ENCODE peak calls at places on chromosomes 11 and 22, in four cellular contexts. S, L, C and O are unnamed samples.

GRCh38 chr11:45193695-45194094 is 47.3 kb downstream of the PRDM11 start:
- DNase-seq in L (no peak), S (no peak), C (no peak), O (no peak)

GRCh38 chr11:45025716-45026492 is 75.2 kb upstream of the TP53I11 start:
- DNase-seq in L (peak; percentile 26), S (no peak), C (peak; percentile 7), O (peak; percentile 71)

GRCh38 chr11:8634498-8634897 is 40.5 kb upstream of the STK33 start:
- DNase-seq in S (no peak), L (no peak), C (no peak), O (no peak)

GRCh38 chr11:122319842-122320555 is 204.0 kb upstream of the BLID start:
- DNase-seq in C (no peak), L (no peak), S (no peak), O (no peak)

GRCh38 chr11:39236916-39237315 is 2222.5 kb downstream of the LRRC4C start:
- DNase-seq in L (no peak), C (no peak), S (no peak), O (no peak)

GRCh38 chr22:25417792-25418191 is 146.7 kb upstream of the GRK3 start:
- DNase-seq in L (no peak), C (no peak), S (no peak), O (no peak)

GRCh38 chr11:130522284-130522961 is 74.0 kb downstream of the ADAMTS15 start:
- DNase-seq in L (peak; percentile 92), S (peak; percentile 67), C (peak; percentile 78), O (peak; percentile 98)

GRCh38 chr11:16883179-16883578 is 131.0 kb downstream of the PLEKHA7 start:
- DNase-seq in L (no peak), S (no peak), C (peak; percentile 61), O (peak; percentile 94)

GRCh38 chr11:68935066-68935465 is 31.4 kb downstream of the IGHMBP2 start:
- DNase-seq in L (no peak), S (no peak), C (no peak), O (no peak)

GRCh38 chr11:122665882-122666281 is 10.4 kb downstream of the UBASH3B start:
- DNase-seq in L (no peak), C (peak; percentile 82), S (no peak), O (no peak)

GRCh38 chr11:104161751-104162450 is 2.0 kb downstream of the PDGFD start:
- DNase-seq in C (peak; percentile 54), S (no peak), L (no peak), O (no peak)
- H3K79me2 ChIP-seq in C (no peaks in the 10 kb centered on the region), S (no peaks in the 10 kb centered on the region), L (no peaks in the 10 kb centered on the region), O (no peaks in the 10 kb centered on the region)

DNA sequence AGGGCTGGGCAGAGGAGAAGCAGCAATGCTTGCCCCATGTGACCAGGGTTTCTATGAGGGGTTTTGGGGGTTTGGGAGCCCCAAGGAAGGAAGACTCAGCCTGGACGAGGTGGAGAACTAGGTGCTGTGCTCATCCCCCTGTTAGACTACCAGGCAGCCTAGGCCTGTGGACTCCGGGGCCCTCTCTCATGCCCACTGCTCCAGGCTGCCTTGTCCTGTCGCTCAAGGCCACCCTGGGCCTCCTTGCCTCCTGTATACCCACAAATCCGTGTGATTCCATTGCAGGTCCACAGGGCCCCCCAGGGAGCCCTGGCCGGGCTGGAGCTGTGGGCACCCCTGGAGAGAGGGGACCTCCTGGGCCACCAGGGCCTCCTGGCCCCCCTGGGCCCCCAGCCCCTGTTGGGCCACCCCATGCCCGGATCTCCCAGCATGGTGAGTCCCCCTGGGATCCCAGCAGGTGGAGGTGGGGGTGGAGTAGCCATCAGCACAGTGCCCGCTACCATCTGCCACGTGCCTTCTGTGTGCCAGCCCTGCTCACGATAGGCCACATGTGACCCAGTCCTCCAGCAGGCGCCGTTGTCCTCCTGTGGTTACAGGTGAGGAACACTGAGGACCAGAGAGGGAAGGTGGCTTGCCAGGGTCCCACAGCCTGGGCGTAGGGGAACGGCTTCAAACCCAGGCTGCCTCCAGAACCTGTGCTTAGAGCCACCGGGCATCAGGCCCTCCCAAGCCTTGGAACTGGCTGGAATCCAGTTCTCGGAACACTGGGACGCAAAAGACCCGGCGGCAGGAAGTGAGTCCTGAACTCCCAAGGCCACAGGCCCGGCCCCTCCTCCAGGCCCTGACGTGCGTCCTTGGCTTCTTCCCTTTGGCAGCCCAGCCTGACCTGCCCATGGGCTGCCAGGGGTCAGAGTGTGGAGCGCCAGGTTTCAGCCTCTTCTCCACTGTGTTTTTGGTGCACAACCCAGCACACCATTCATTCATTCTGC is 26.6 kb downstream of the EMID1 start:
- DNase-seq in L (no peak), S (no peak), C (no peak), O (no peak)
- H3K18ac ChIP-seq in L (no peak overlapping the region), S (no peak overlapping the region), C (no peak overlapping the region), O (no peak overlapping the region)

DNA sequence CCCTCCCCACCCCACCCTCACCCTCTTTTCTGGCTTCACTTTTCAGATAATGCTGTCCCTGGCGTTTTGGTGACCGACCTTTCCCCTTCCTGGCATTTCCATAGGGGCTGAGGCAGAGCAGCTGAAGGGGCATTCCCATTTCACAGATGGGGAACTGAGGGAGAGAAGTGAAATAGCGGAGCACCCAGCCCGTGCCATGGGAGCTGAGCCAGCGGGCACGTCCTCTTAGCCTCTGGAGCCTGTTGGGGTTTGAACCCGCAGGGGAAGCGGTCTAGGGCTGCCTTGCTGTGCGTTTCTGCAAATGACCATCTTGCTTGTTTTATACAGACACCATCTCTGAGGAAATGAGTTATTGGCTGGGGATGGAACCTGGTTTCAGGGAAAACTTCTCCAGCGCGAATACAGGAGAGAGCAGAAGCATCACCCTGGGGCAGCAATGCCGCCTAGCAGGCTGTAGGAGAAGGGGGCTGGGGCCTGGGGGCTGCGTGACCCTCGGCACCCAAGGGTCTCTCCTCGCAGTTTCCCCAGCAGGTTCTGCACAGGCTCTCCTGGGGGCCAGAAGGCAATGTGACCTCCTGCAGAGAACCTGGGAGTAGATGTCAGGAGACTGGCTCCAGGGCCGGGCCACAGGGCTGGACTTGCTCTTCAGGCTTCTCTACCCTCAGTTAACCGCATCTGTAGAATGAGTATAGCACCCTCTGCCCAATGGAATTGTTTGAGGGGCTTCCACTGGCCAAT is 1.5 kb downstream of the PTPRJ start:
- DNase-seq in C (no peak), S (no peak), L (no peak), O (no peak)
- H3K79me2 ChIP-seq in C (peaks cover 4% of the 10 kb centered on the region), S (peaks cover 3% of the 10 kb centered on the region), L (peaks cover 2% of the 10 kb centered on the region), O (peaks cover 15% of the 10 kb centered on the region)

GRCh38 chr11:86483591-86484163 is 109.0 kb downstream of the CCDC81 start:
- DNase-seq in L (no peak), C (no peak), S (no peak), O (no peak)

GRCh38 chr11:86481399-86481798 is 106.7 kb downstream of the CCDC81 start:
- DNase-seq in C (no peak), L (no peak), S (no peak), O (no peak)

GRCh38 chr11:86484164-86484794 is 109.6 kb downstream of the CCDC81 start:
- DNase-seq in C (peak; percentile 6), L (no peak), S (no peak), O (no peak)

GRCh38 chr11:86484795-86485166 is 110.1 kb downstream of the CCDC81 start:
- DNase-seq in L (no peak), S (no peak), C (no peak), O (no peak)

GRCh38 chr11:86482684-86483083 is 108.0 kb downstream of the CCDC81 start:
- DNase-seq in C (no peak), S (no peak), L (no peak), O (no peak)
- H3K18ac ChIP-seq in C (no peak overlapping the region), S (no peak overlapping the region), L (no peak overlapping the region), O (no peak overlapping the region)

DNA sequence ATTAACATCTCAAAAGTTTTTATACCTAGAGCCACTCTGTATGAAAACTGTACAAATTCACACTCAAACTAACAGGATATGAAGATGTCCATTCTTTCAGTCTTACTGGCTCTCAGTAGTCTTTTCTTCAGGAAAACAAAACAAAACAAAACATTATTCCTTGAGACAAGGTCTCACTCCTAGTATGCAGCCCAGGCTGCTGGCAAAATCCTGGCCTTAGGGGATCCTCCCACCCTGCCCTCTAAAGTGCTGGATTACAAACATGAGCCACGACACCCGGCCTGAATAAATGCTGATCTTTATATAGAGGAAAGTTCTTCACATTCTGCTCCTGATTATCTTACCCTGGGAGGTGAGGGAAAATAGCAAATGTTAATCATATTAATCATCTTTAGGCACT is 5.1 kb downstream of the APOL2 start:
- DNase-seq in C (no peak), L (peak; percentile 3), S (no peak), O (no peak)
- H3K79me2 ChIP-seq in C (peaks cover 4% of the 10 kb centered on the region), L (no peaks in the 10 kb centered on the region), S (no peaks in the 10 kb centered on the region), O (no peaks in the 10 kb centered on the region)

DNA sequence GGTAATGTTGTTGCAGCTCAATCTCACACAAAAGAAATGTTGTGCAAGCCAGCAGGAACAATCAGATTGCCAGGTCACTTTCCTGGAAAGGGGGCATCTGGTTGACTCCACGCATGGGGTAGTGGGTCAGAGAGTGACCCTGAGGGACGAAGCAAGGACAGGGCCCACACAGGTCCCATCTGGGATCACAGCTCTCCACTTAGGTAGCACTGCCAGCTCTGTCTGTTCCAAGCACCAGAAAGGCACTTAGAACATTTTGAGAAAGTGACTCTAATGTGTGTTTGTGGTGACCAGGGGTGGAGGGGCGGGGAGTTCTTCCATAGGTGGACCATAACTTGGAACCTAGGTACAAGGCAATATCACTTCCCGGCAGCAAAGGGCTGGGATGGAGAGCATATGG is 109.6 kb downstream of the RASSF10 start:
- DNase-seq in S (no peak), C (no peak), L (no peak), O (no peak)
- H3K18ac ChIP-seq in S (no peak overlapping the region), C (no peak overlapping the region), L (no peak overlapping the region), O (no peak overlapping the region)

GRCh38 chr11:73078631-73079030 is 63.5 kb downstream of the FCHSD2 start:
- DNase-seq in L (no peak), C (no peak), S (no peak), O (no peak)

GRCh38 chr11:73070653-73071052 is 71.5 kb downstream of the FCHSD2 start:
- DNase-seq in L (no peak), C (no peak), S (no peak), O (no peak)

GRCh38 chr11:73077454-73077853 is 64.7 kb downstream of the FCHSD2 start:
- DNase-seq in L (no peak), C (no peak), S (no peak), O (no peak)

DNA sequence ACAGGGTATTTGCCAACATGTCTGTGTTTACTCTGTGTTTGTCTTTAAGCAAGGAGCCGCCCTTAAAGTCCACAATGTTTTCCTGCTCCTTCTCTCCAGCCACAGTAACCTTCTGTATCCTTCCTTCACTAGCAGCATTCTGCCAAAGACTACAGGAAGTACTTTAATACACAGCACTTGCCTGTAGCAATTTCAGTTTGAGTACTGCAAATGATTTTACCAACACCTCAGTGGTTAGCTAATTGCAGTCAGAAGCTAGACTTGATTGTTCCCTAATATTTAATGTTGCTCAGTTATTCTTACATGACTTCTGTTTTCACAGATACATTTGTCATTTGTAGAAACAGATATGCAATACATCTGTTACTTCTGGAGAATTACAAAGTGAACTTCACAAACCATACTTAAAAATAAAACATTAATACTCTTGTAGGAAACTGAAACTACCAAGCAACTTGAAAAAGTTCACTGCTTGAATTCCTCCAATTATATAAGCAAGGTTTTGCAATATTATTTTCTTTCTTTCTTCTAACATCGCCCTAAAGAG is 69.1 kb downstream of the FCHSD2 start:
- DNase-seq in C (no peak), L (no peak), S (no peak), O (no peak)
- H3K79me2 ChIP-seq in C (no peaks in the 10 kb centered on the region), L (no peaks in the 10 kb centered on the region), S (no peaks in the 10 kb centered on the region), O (no peaks in the 10 kb centered on the region)

DNA sequence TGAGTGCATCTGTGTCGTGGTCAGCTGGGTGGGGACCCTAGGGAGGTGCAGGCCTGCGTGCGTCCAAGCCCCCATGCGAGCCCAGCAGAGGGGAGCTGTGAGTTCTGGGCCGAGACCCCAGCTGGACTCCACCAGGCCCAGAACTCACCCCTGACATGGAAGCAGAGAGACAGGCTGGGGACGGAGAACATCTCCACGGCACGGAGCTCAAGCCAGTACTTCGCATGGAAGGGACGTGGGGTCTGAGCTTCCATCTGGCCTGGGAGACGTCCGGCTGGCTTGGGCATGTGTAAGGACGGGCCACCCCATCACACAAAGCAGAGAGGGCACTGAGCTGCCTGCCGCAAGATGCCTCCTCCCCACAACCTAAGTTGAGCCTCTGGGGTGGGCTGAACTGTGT is 422.4 kb downstream of the CTTN start:
- DNase-seq in L (no peak), S (no peak), C (no peak), O (no peak)
- H3K18ac ChIP-seq in L (no peak overlapping the region), S (no peak overlapping the region), C (no peak overlapping the region), O (no peak overlapping the region)